ENCODE peak calls at places on chromosomes 16 and 17, in four cellular contexts. C, W, O and U are unnamed samples.

GRCh38 chr17:74812109-74812864 is 36.1 kb upstream of the NAT9 start:
- DNase-seq in C (no peak), W (no peak), O (no peak), U (no peak)

GRCh38 chr17:72887917-72888316 is 204.6 kb downstream of the SLC39A11 start:
- DNase-seq in C (no peak), W (no peak), O (no peak), U (peak)

GRCh38 chr16:56956756-56957155 is 5.0 kb upstream of the CETP start:
- DNase-seq in C (no peak), W (no peak), O (no peak), U (no peak)

GRCh38 chr16:88119881-88120280 is 168.6 kb downstream of the BANP start:
- DNase-seq in C (no peak), W (no peak), O (no peak), U (no peak)

GRCh38 chr16:86286991-86287640 is 223.2 kb upstream of the FOXF1 start:
- DNase-seq in C (no peak), W (no peak), O (no peak), U (no peak)

GRCh38 chr17:73496232-73496631 is 148.0 kb downstream of the SDK2 start:
- DNase-seq in C (no peak), W (no peak), O (no peak), U (no peak)

GRCh38 chr17:57761887-57762286 is 16.8 kb upstream of the CCDC182 start:
- DNase-seq in C (no peak), W (no peak), O (no peak), U (no peak)

GRCh38 chr16:84369938-84370627 is 1.7 kb downstream of the ATP2C2 start:
- DNase-seq in C (no peak), W (no peak), O (no peak), U (no peak)

GRCh38 chr16:70691223-70692129 is 5.6 kb upstream of the MTSS2 start:
- DNase-seq in C (no peak), W (no peak), O (peak), U (peak)